ENCODE peak calls at places on chromosomes 6 and 20, in seven cellular contexts. Y, L, Q, H, V, S and C are unnamed samples. For H3K27me3 and H3K4me1, the result is how much of the 10 kb centered on the place peaks cover.

GRCh38 chr20:17556842-17557674 is 12.8 kb upstream of the DSTN start:
- DNase-seq in Q (peak), S (peak), V (peak), L (peak), H (no peak), Y (peak), C (peak)

GRCh38 chr20:63628246-63628975 is 1.5 kb upstream of the GMEB2 start:
- DNase-seq in Q (peak), H (peak), S (peak), L (no peak), V (peak), Y (peak), C (peak)

GRCh38 chr6:72784581-72784980 is 162.7 kb downstream of the KCNQ5 start:
- DNase-seq in H (no peak), Y (no peak), L (no peak), Q (peak), V (peak), S (peak), C (no peak)

GRCh38 chr20:40781340-40781916 is 92.4 kb upstream of the MAFB start:
- DNase-seq in Q (no peak), L (no peak), S (no peak), V (no peak), H (no peak), Y (no peak), C (no peak)

GRCh38 chr6:86683132-86683908 is 254.0 kb upstream of the HTR1E start:
- DNase-seq in H (no peak), L (no peak), Q (no peak), S (no peak), Y (no peak), V (no peak), C (no peak)

GRCh38 chr20:23148721-23149570 is 62.8 kb upstream of the CD93 start:
- DNase-seq in S (no peak), Q (no peak), Y (no peak), L (peak), V (no peak), H (no peak), C (no peak)

GRCh38 chr6:118872726-118873125 is 21.2 kb upstream of the ASF1A start:
- DNase-seq in V (peak), H (no peak), S (peak), L (no peak), Y (no peak), Q (peak), C (no peak)

GRCh38 chr6:138440758-138441362 is 36.8 kb downstream of the HEBP2 start:
- DNase-seq in S (no peak), Y (no peak), L (no peak), H (no peak), V (no peak), Q (no peak), C (no peak)

GRCh38 chr6:164097557-164098398 is 683.3 kb downstream of the QKI start:
- DNase-seq in Y (no peak), V (peak), H (no peak), S (peak), L (no peak), Q (peak), C (no peak)

GRCh38 chr20:9241232-9241692 is 172.4 kb downstream of the PLCB4 start:
- DNase-seq in V (peak), L (no peak), Y (no peak), S (peak), H (no peak), Q (peak), C (no peak)

GRCh38 chr20:47220161-47220582 is 136.3 kb downstream of the ZMYND8 start:
- DNase-seq in S (peak), Q (no peak), Y (peak), L (no peak), H (no peak), V (no peak), C (no peak)

GRCh38 chr6:154800338-154800737 is 67.1 kb downstream of the SCAF8 start:
- DNase-seq in Q (no peak), H (no peak), S (no peak), Y (no peak), L (no peak), V (no peak), C (no peak)

DNA sequence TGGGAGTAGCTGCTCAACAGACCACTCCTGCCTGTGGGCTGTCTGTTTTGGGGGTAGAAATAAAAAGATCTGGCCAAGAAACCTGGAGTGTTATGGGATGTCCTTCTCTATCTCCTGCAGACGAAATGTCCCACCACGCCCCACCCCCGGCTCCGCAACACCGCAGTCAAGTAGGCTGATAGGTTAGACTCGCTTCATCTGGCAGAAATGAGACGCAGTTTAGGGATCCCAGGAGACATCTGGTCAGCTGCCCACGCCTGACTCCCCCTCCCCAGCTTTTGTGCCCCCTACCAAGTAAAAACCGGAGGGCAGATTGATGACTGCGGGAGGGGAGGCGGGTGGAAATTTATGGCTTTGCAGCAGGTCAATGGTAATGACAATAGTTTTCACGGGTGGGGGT is 25.9 kb downstream of the PMEPA1 start:
- DNase-seq in V (no peak), Y (no peak), S (no peak), Q (no peak), L (no peak), H (no peak), C (no peak)
- H3K27me3 ChIP-seq in V (under half), Y (under half), S (under half), Q (under half), L (under half), H (under half), C (under half)

GRCh38 chr20:36957875-36958667 is 6.6 kb upstream of the SAMHD1 start:
- DNase-seq in V (no peak), Q (no peak), S (no peak), Y (no peak), H (no peak), L (no peak), C (no peak)
- H3K4me1 ChIP-seq in V (under half), Q (under half), S (under half), Y (under half), H (under half), L (under half), C (under half)

GRCh38 chr6:38974389-38975133 is 74.0 kb upstream of the GLP1R start:
- DNase-seq in L (no peak), V (peak), Q (no peak), S (peak), Y (no peak), H (no peak), C (no peak)
- H3K27me3 ChIP-seq in L (under half), V (under half), Q (under half), S (under half), Y (under half), H (under half), C (under half)

DNA sequence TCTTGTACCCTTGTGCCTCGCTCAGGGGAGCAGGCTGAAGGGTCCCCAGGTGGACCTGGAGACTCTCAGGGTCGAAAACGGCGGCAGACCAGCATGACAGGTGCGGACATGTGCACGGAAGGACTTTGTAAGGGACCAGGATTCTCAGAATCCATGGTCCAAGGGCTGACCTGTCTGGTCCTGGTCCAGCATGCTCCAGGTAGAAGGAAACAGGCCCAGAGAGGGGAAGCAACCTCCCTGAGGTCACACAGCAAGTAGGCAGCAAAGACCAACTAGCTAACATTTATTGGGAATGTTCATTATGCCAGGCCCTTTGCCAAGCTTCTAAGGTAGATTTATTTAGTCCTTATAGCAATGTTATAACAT is 5.9 kb downstream of the CDKN1A start:
- DNase-seq in Y (no peak), Q (no peak), S (no peak), H (no peak), L (no peak), V (no peak), C (no peak)
- H3K4me1 ChIP-seq in Y (under half), Q (under half), S (under half), H (under half), L (under half), V (under half), C (under half)

GRCh38 chr20:61360940-61361339 is 108.9 kb downstream of the CDH4 start:
- DNase-seq in Y (no peak), Q (no peak), H (no peak), S (no peak), V (no peak), L (no peak), C (no peak)

GRCh38 chr20:61360296-61360695 is 108.2 kb downstream of the CDH4 start:
- DNase-seq in L (no peak), Y (no peak), H (no peak), V (no peak), Q (no peak), S (no peak), C (no peak)

GRCh38 chr20:61361501-61361900 is 109.4 kb downstream of the CDH4 start:
- DNase-seq in L (no peak), Q (no peak), H (no peak), V (no peak), S (no peak), Y (no peak), C (no peak)

GRCh38 chr20:61357119-61357518 is 105.1 kb downstream of the CDH4 start:
- DNase-seq in V (no peak), S (no peak), L (no peak), Y (no peak), Q (no peak), H (no peak), C (no peak)

DNA sequence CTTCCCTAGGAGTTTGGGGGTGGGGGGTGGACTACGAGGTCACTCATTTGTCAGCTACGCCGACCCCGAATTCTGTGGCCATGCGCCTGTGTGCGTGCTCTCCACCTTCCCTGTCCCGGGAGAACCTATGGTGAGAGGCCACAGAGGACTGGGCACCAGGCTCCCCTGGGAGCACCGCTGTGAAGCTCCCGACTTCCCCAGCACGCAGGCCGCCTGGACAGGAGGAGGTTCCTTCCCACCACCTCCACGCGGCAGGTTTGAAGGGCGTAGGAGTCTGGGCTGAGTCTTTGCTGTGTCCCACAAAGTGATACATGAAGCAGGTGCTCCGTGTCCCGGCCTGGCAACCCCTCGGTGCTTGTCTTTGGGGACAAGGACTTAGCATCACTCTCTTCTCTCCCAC is 107.2 kb downstream of the CDH4 start:
- DNase-seq in S (no peak), L (no peak), H (no peak), Y (no peak), V (no peak), Q (no peak), C (no peak)
- H3K27me3 ChIP-seq in S (half or more), L (under half), H (under half), Y (under half), V (under half), Q (under half), C (under half)

GRCh38 chr6:167662881-167663205 is 163.9 kb upstream of the AFDN start:
- DNase-seq in Q (no peak), V (no peak), H (no peak), L (no peak), Y (no peak), S (no peak), C (no peak)

GRCh38 chr6:167662104-167662880 is 164.4 kb upstream of the AFDN start:
- DNase-seq in L (no peak), Q (no peak), V (no peak), Y (no peak), H (no peak), S (no peak), C (no peak)

GRCh38 chr6:167664678-167665445 is 161.8 kb upstream of the AFDN start:
- DNase-seq in Q (no peak), L (no peak), Y (no peak), H (no peak), S (no peak), V (no peak), C (no peak)

GRCh38 chr6:167665698-167666380 is 160.9 kb upstream of the AFDN start:
- DNase-seq in Q (no peak), Y (no peak), V (no peak), S (no peak), L (no peak), H (no peak), C (no peak)

GRCh38 chr6:167663784-167664432 is 162.8 kb upstream of the AFDN start:
- DNase-seq in Y (no peak), L (no peak), H (no peak), V (no peak), S (no peak), Q (no peak), C (no peak)
- H3K4me1 ChIP-seq in Y (under half), L (under half), H (under half), V (under half), S (under half), Q (under half), C (under half)